ENCODE peak calls at places on chromosomes 5 and 9, in ten cellular contexts. O is mesothelial cell of epicardium, Q is neural crest cell, Z is left lung, A is GM20000, P is suprapubic skin, L is MCF 10A, G is endothelial cell, D is ascending aorta, S is AG10803. F is an unnamed sample.

GRCh38 chr9:131943397-131943796 is 136.3 kb downstream of the MED27 start:
- DNase-seq in D (no peak), Q (no peak), O (no peak), A (no peak), G (no peak), Z (no peak), L (no peak), S (no peak), P (no peak), F (no peak)

GRCh38 chr9:85940275-85940831 is 593 bp upstream of the NAA35 start:
- DNase-seq in Q (no peak), D (no peak), G (no peak), L (no peak), A (no peak), O (no peak), Z (no peak), S (no peak), P (no peak), F (no peak)

GRCh38 chr5:143168171-143168681 is 235.3 kb downstream of the NR3C1 start:
- DNase-seq in O (no peak), P (no peak), Q (no peak), D (no peak), G (no peak), Z (no peak), A (no peak), L (no peak), S (peak), F (no peak)

GRCh38 chr9:111533099-111533785 is 8.3 kb downstream of the ZNF483 start:
- DNase-seq in S (peak), L (no peak), Z (no peak), O (no peak), Q (no peak), A (no peak), G (no peak), P (no peak), D (no peak), F (no peak)

GRCh38 chr5:72036951-72037350 is 70.3 kb upstream of the MAP1B start:
- DNase-seq in L (peak), Q (no peak), P (no peak), A (no peak), Z (no peak), G (peak), S (no peak), D (no peak), O (no peak), F (no peak)

GRCh38 chr9:114799441-114799840 is 6.4 kb downstream of the TNFSF15 start:
- DNase-seq in L (no peak), Q (peak), G (peak), Z (no peak), O (no peak), P (no peak), D (no peak), S (no peak), A (no peak), F (peak)

GRCh38 chr5:81222285-81222684 is 10.8 kb upstream of the CKMT2 start:
- DNase-seq in A (no peak), D (no peak), Z (no peak), O (no peak), Q (no peak), G (no peak), S (no peak), L (no peak), P (no peak), F (no peak)

GRCh38 chr9:113807173-113808061 is 68.7 kb upstream of the ZNF618 start:
- DNase-seq in G (peak), L (peak), P (no peak), D (peak), A (peak), Z (no peak), Q (peak), S (peak), O (no peak), F (peak)

GRCh38 chr9:23590601-23591000 is 235.4 kb downstream of the ELAVL2 start:
- DNase-seq in Z (no peak), P (no peak), Q (no peak), O (no peak), D (no peak), S (peak), G (no peak), A (no peak), L (peak), F (no peak)

GRCh38 chr5:154603011-154603410 is 125.0 kb upstream of the HAND1 start:
- DNase-seq in G (no peak), P (no peak), Z (no peak), L (no peak), S (no peak), O (no peak), D (no peak), A (no peak), Q (no peak), F (no peak)

GRCh38 chr9:82588801-82589200 is 474.1 kb downstream of the RASEF start:
- DNase-seq in Q (no peak), O (no peak), G (no peak), S (no peak), L (no peak), A (no peak), Z (no peak), D (no peak), P (no peak), F (no peak)

GRCh38 chr5:118552731-118553360 is 435.5 kb downstream of the DTWD2 start:
- DNase-seq in S (no peak), O (no peak), L (no peak), P (no peak), A (no peak), G (no peak), Q (no peak), D (no peak), Z (no peak), F (no peak)

GRCh38 chr5:164296603-164297080 is 791.2 kb downstream of the MAT2B start:
- DNase-seq in L (no peak), D (no peak), A (no peak), Z (no peak), P (no peak), O (no peak), Q (peak), G (peak), S (no peak), F (peak)

GRCh38 chr9:134972140-134972539 is 54.4 kb upstream of the FCN1 start:
- DNase-seq in S (no peak), G (no peak), L (no peak), O (peak), Z (peak), Q (no peak), D (peak), P (peak), A (no peak), F (no peak)

GRCh38 chr9:87276851-87277251 is 220.8 kb upstream of the DAPK1 start:
- DNase-seq in D (no peak), O (no peak), G (no peak), Z (no peak), A (no peak), Q (no peak), P (no peak), S (peak), L (no peak), F (no peak)

GRCh38 chr9:131887680-131888079 is 147.8 kb upstream of the RAPGEF1 start:
- DNase-seq in Z (no peak), P (peak), D (no peak), L (no peak), A (no peak), O (no peak), G (no peak), S (no peak), Q (no peak), F (no peak)

GRCh38 chr9:16100596-16101091 is 547.8 kb downstream of the CCDC171 start:
- DNase-seq in O (no peak), Z (peak), P (no peak), S (no peak), A (no peak), Q (peak), D (no peak), L (no peak), G (no peak), F (peak)

GRCh38 chr5:61674403-61674802 is 342.3 kb downstream of the ZSWIM6 start:
- DNase-seq in Q (no peak), P (no peak), S (no peak), Z (no peak), L (no peak), A (no peak), O (no peak), D (no peak), G (no peak), F (no peak)

GRCh38 chr5:61673007-61673735 is 341.1 kb downstream of the ZSWIM6 start:
- DNase-seq in Q (no peak), Z (no peak), P (no peak), G (no peak), S (no peak), O (no peak), A (no peak), L (peak), D (no peak), F (no peak)

GRCh38 chr5:61678966-61679365 is 346.9 kb downstream of the ZSWIM6 start:
- DNase-seq in A (no peak), O (no peak), D (no peak), P (no peak), L (no peak), Q (no peak), S (no peak), G (no peak), Z (no peak), F (no peak)

GRCh38 chr5:61677220-61677619 is 345.2 kb downstream of the ZSWIM6 start:
- DNase-seq in S (no peak), Q (no peak), D (no peak), Z (no peak), L (no peak), O (no peak), G (no peak), A (no peak), P (no peak), F (no peak)

DNA sequence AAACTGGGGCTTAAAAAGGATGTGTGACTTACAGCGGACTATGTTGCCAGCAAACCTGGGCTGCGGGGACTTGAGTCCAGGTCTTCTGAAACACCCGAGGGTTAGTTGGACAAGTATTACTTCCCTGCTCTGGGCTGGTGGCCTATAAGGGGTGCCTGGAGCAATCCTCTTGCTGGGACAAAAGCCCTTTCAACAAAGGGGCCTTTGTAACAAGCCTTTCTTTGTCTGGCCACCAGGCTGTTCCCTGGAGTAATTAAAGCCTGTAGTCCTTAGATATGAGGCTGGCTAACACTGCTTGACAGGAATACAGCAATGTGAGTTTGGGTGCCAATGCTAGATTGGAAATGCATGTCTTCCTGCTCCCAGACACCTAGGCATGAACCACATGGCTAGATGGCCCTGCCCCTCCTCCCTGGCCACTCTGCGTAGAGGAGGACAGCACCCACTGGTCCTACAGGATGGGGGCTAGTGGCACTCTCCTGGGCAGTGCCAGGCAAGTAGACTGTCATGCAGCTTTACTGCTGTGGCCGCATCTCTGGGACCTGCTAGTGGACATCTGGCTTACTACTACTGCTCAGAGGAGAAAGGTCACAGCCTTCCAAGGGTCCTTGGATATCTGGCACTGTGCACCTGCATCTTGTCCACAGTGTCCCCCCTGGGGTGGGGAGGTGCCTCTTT is 343.1 kb downstream of the ZSWIM6 start:
- DNase-seq in S (no peak), P (no peak), G (no peak), A (no peak), Q (peak), L (no peak), D (no peak), Z (no peak), O (no peak), F (no peak)
- TF ChIP-seq CTCF in S (peak), P (no peak), G (peak), A (no peak), Q (no peak), L (no peak), D (no peak), Z (no peak), O (no peak), F (peak)

GRCh38 chr5:135255461-135256178 is 143.4 kb downstream of the MACROH2A1 start:
- DNase-seq in A (no peak), D (no peak), P (no peak), Q (no peak), O (no peak), Z (no peak), S (no peak), L (no peak), G (no peak), F (no peak)
- TF ChIP-seq CTCF in A (no peak), D (no peak), P (no peak), Q (no peak), O (no peak), Z (no peak), S (no peak), L (no peak), G (no peak), F (no peak)

GRCh38 chr5:137728048-137728447 is 7.8 kb downstream of the KLHL3 start:
- DNase-seq in S (no peak), L (no peak), A (no peak), Z (no peak), D (no peak), O (no peak), Q (no peak), P (no peak), G (no peak), F (no peak)
- TF ChIP-seq CTCF in S (no peak), L (no peak), A (no peak), Z (no peak), D (no peak), O (no peak), Q (no peak), P (no peak), G (no peak), F (peak)

DNA sequence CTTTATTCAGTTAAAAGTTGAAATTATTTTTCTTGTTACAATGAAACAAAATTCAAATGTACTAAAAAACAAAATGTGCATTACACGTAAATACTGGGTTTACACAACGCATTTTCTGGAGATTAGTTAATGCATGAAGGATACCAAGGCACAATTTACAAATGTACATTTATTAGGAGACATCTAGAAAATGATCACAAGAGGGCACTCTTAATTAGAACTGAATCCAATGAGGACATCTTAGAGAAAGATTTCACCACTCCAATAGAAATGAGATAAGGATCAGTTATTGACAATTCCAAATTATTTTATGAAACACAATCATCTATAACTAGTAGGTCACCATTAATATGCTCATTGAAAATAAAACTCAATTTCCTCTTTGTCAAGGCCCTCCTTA is 36.6 kb upstream of the CDH12 start:
- DNase-seq in O (no peak), Z (no peak), Q (no peak), S (no peak), A (peak), P (no peak), D (no peak), G (no peak), L (peak), F (no peak)
- TF ChIP-seq CTCF in O (no peak), Z (no peak), Q (peak), S (no peak), A (no peak), P (no peak), D (no peak), G (no peak), L (peak), F (peak)

DNA sequence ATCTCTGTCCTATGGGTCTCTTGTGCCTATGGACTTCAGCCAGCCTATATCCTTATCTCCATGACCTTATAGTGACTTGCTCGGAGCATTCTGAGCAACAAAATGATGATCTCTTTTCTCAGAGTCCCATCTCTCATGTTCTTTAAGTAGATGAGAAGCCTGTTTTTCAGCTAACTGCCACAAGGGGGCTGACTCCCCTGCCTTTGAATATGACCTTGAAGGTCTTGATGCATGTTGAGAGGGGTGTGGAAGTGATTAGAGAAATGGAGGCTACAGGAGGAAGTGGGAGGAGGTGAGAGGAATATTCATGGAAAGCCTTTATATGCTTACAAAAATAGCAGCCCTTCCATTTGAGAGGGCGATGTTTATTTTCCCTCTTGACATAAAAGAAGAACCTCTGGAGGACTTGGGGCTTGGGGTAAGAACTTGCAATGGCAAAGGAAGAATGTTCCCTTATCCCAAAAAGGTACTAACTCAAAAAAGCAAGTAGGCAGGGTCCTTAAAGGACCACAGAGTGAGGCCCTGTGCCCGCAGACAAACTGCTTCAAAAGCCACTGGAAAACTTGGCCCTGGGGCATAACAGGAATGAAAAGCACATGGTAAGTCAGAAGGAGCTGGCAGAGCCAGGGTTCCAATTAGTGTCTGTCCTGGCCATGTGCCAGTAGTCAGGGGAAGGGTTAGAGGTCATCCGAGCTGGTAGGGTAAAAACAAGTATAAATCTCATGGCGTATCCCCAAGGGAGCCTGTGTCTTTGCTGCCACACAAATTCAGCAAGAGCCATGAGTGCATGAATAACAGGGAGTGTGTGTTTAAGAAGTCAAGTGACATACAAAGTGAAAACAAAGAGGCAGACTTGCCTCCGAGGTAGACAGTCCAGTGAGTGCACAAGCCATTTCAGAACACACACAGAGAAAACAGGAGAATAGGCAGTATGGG is 39.1 kb downstream of the FGD3 start:
- DNase-seq in Q (no peak), S (peak), P (no peak), L (no peak), G (no peak), Z (no peak), D (no peak), A (no peak), O (no peak), F (no peak)
- TF ChIP-seq CTCF in Q (peak), S (peak), P (peak), L (no peak), G (peak), Z (peak), D (peak), A (no peak), O (peak), F (no peak)

GRCh38 chr5:173187054-173187743 is 42.9 kb downstream of the BNIP1 start:
- DNase-seq in O (no peak), A (no peak), P (no peak), S (no peak), Z (no peak), Q (no peak), D (no peak), G (no peak), L (peak), F (no peak)
- TF ChIP-seq CTCF in O (no peak), A (peak), P (no peak), S (no peak), Z (no peak), Q (no peak), D (no peak), G (peak), L (peak), F (peak)

GRCh38 chr5:179404321-179405053 is 59.2 kb upstream of the ADAMTS2 start:
- DNase-seq in L (peak), A (no peak), Z (no peak), O (no peak), G (no peak), P (peak), Q (no peak), D (no peak), S (peak), F (no peak)
- TF ChIP-seq CTCF in L (peak), A (no peak), Z (no peak), O (no peak), G (no peak), P (no peak), Q (peak), D (no peak), S (peak), F (peak)

F was measured in progenitor cell of endocrine pancreas.